ENCODE peak calls at places on chromosomes 3 and 15, in nine cellular contexts. G is Peyer's patch; V is AG04450; K is IMR-90; N is naive thymus-derived CD4-positive, alpha-beta T cell; F is tibial nerve; Y is stomach; T is testis; R is iPS DF 6.9. X is an unnamed sample.

GRCh38 chr3:32973982-32974381 is 22.5 kb downstream of the CCR4 start:
- DNase-seq in N (no peak), T (no peak), K (peak; percentile 63), V (peak; percentile 29), R (no peak), G (no peak), Y (no peak), F (no peak), X (no peak)

GRCh38 chr3:160677459-160677901 is 520 bp downstream of the ARL14 start:
- DNase-seq in G (no peak), Y (no peak), N (no peak), V (no peak), F (no peak), R (no peak), T (no peak), K (peak; percentile 9), X (no peak)

GRCh38 chr3:180102134-180102533 is 65.4 kb upstream of the PEX5L start:
- DNase-seq in N (no peak), Y (no peak), K (no peak), V (no peak), R (no peak), G (no peak), T (no peak), F (no peak), X (no peak)

GRCh38 chr3:143445118-143445517 is 325.5 kb downstream of the CHST2 start:
- DNase-seq in T (no peak), Y (no peak), R (no peak), G (no peak), N (no peak), K (peak; percentile 51), V (no peak), F (no peak), X (no peak)

GRCh38 chr15:79089331-79089889 is 1.2 kb downstream of the RASGRF1 start:
- DNase-seq in G (no peak), R (no peak), N (no peak), K (no peak), V (no peak), F (no peak), Y (no peak), T (no peak), X (peak; percentile 21)

GRCh38 chr3:116474356-116475200 is 29.3 kb upstream of the LSAMP start:
- DNase-seq in G (no peak), K (peak; percentile 17), V (no peak), Y (no peak), T (peak; percentile 15), N (no peak), R (no peak), F (no peak), X (peak; percentile 16)

GRCh38 chr3:125110016-125110875 is 54.4 kb upstream of the HEG1 start:
- DNase-seq in T (no peak), Y (no peak), R (no peak), G (no peak), K (peak; percentile 98), N (no peak), V (peak; percentile 92), F (no peak), X (no peak)

GRCh38 chr15:64216722-64217428 is 54.1 kb upstream of the PPIB start:
- DNase-seq in T (peak; percentile 90), V (no peak), F (no peak), R (no peak), N (no peak), G (no peak), Y (no peak), K (no peak), X (no peak)

DNA sequence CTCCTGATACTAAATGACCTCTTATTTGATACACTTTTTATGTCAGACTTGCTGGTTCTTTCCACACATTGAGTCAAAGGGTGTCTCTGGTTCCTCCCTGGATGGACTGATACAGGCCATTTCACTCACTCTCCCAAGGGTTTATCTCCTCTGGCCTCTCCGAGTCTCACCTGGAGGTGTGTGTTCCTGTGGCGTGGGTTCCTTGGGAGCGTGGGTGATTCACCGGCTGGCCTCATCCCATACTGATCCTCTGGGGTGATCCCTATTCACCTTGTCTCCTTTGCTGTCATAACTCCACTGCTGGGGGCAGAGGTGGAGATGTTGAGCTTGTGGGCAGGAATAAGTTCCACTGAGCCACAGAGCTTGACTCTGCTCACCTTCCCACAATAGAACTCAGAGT is 61.1 kb downstream of the ST6GAL1 start:
- DNase-seq in T (no peak), F (no peak), R (no peak), Y (no peak), V (no peak), G (no peak), K (no peak), N (no peak), X (no peak)
- H3K4me3 ChIP-seq in T (no peak overlapping the region), F (no peak overlapping the region), R (no peak overlapping the region), Y (no peak overlapping the region), V (no peak overlapping the region), G (no peak overlapping the region), K (no peak overlapping the region), N (no peak overlapping the region), X (no peak overlapping the region)

GRCh38 chr3:81601707-81602305 is 159.6 kb downstream of the GBE1 start:
- DNase-seq in G (no peak), N (no peak), K (no peak), T (no peak), F (no peak), R (no peak), V (no peak), Y (no peak), X (no peak)
- H3K27me3 ChIP-seq in G (no peaks in the 10 kb centered on the region), N (no peaks in the 10 kb centered on the region), K (no peaks in the 10 kb centered on the region), T (no peaks in the 10 kb centered on the region), F (no peaks in the 10 kb centered on the region), R (no peaks in the 10 kb centered on the region), V (no peaks in the 10 kb centered on the region), Y (no peaks in the 10 kb centered on the region), X (no peaks in the 10 kb centered on the region)

GRCh38 chr15:88625943-88626741 is 5.0 kb downstream of the AEN start:
- DNase-seq in V (no peak), Y (no peak), N (no peak), F (no peak), G (no peak), K (no peak), T (no peak), R (no peak), X (no peak)

GRCh38 chr15:88624156-88624970 is 3.2 kb downstream of the AEN start:
- DNase-seq in V (no peak), G (no peak), Y (no peak), R (no peak), F (no peak), T (no peak), N (peak; percentile 79), K (peak; percentile 61), X (no peak)

GRCh38 chr15:88623061-88623460 is 1.9 kb downstream of the AEN start:
- DNase-seq in G (no peak), F (no peak), V (peak; percentile 34), K (peak; percentile 93), N (no peak), R (no peak), T (no peak), Y (no peak), X (no peak)

GRCh38 chr15:88623632-88624031 is 2.5 kb downstream of the AEN start:
- DNase-seq in Y (no peak), T (no peak), R (no peak), F (no peak), N (no peak), K (no peak), G (no peak), V (no peak), X (no peak)

DNA sequence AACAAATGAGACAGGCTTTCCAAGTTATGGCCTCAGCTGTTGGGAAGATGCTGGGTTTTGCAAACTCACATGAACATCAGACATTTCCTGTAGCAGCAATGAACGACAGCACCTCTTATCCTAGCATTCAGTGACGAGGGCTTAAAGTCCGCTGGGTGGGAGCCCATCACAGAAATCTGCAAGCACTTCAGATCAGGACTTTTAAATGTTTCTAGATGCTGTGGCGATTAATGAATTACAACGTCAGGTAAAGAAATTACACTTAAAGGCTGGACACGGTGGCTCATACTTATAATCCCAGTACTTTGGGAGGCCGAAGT is 3.8 kb downstream of the AEN start:
- DNase-seq in Y (no peak), F (no peak), G (no peak), T (no peak), R (no peak), K (no peak), V (no peak), N (no peak), X (no peak)
- H3K4me3 ChIP-seq in Y (no peak overlapping the region), F (peak overlapping the region; percentile 26), G (peak overlapping the region; percentile 24), T (no peak overlapping the region), R (no peak overlapping the region), K (no peak overlapping the region), V (peak overlapping the region; percentile 25), N (peak overlapping the region; percentile 5), X (no peak overlapping the region)

GRCh38 chr3:147364771-147365170 is 41.6 kb downstream of the ZIC4 start:
- DNase-seq in N (no peak), T (no peak), R (no peak), Y (no peak), F (no peak), G (no peak), K (no peak), V (no peak), X (no peak)
- H3K27me3 ChIP-seq in N (peaks cover 13% of the 10 kb centered on the region), T (no peaks in the 10 kb centered on the region), R (peaks cover 56% of the 10 kb centered on the region), Y (peaks cover 59% of the 10 kb centered on the region), F (no peaks in the 10 kb centered on the region), G (peaks cover 14% of the 10 kb centered on the region), K (peaks cover 58% of the 10 kb centered on the region), V (peaks cover 71% of the 10 kb centered on the region), X (peaks cover 8% of the 10 kb centered on the region)

GRCh38 chr3:66206806-66207205 is 14.0 kb upstream of the SLC25A26 start:
- DNase-seq in K (no peak), T (no peak), Y (no peak), N (no peak), V (no peak), F (no peak), R (no peak), G (no peak), X (no peak)
- H3K4me3 ChIP-seq in K (no peak overlapping the region), T (no peak overlapping the region), Y (no peak overlapping the region), N (no peak overlapping the region), V (no peak overlapping the region), F (no peak overlapping the region), R (no peak overlapping the region), G (no peak overlapping the region), X (no peak overlapping the region)

DNA sequence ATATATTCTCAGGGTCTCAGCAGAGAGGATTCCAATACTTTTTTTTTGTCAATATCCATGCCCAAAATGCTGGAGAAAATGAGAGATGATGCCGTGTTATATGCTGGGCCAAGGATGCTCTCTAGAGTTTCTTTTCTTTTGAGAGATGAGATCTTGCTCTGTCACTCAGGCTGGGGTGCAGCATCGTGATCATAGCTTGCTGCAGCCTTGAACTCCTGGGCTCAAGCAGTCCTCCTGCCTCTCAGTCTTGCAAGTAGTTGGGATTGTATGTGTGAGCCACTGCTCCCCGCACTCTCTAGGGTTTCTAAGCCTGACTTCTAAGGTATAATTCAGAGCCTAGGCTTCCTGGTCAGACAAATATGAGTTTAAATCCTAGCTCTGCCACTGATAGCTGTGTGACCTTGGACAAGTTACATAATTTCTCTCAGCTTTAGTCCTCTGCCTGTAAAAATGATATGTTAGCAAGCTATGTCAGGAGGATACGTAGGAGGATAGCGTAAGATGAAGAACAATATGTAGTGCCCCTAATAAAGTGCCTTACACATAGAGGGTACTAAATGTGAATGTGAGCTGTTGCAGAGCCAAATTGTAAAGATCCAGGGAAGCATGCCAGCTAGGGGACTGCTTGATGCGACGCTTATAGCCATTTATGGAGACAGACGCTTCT is 7.3 kb downstream of the STARD9 start:
- DNase-seq in V (no peak), R (no peak), K (no peak), F (no peak), G (no peak), N (no peak), Y (no peak), T (peak; percentile 62), X (no peak)
- H3K27me3 ChIP-seq in V (no peaks in the 10 kb centered on the region), R (no peaks in the 10 kb centered on the region), K (no peaks in the 10 kb centered on the region), F (no peaks in the 10 kb centered on the region), G (no peaks in the 10 kb centered on the region), N (no peaks in the 10 kb centered on the region), Y (no peaks in the 10 kb centered on the region), T (no peaks in the 10 kb centered on the region), X (no peaks in the 10 kb centered on the region)

GRCh38 chr3:45496550-45496949 is 98.0 kb upstream of the LIMD1 start:
- DNase-seq in V (no peak), G (no peak), F (no peak), Y (no peak), T (no peak), R (no peak), K (no peak), N (no peak), X (no peak)
- H3K4me3 ChIP-seq in V (no peak overlapping the region), G (no peak overlapping the region), F (no peak overlapping the region), Y (no peak overlapping the region), T (no peak overlapping the region), R (no peak overlapping the region), K (no peak overlapping the region), N (no peak overlapping the region), X (no peak overlapping the region)

X was measured in WERI-Rb-1.